ENCODE peak calls at places on chromosomes 7 and 10, in six cellular contexts. One of them, this sample, is unnamed.

GRCh38 chr10:13382759-13383753 is 35.0 kb upstream of the SEPHS1 start:
- DNase-seq in neuronal stem cell: no peak
- DNase-seq in mesenchymal stem cell: no peak
- DNase-seq in H9: peak; percentile 53
- DNase-seq in trophoblast cell: peak; percentile 18
- DNase-seq in H1: no peak
- DNase-seq in this sample: no peak

GRCh38 chr7:2450198-2451107 is 25.7 kb downstream of the GRIFIN start:
- DNase-seq in neuronal stem cell: no peak
- DNase-seq in mesenchymal stem cell: no peak
- DNase-seq in H9: no peak
- DNase-seq in trophoblast cell: no peak
- DNase-seq in H1: no peak
- DNase-seq in this sample: no peak

GRCh38 chr7:31051598-31052503 is at the start of gene ADCYAP1R1:
- DNase-seq in neuronal stem cell: peak; percentile 58
- DNase-seq in mesenchymal stem cell: no peak
- DNase-seq in H9: peak; percentile 84
- DNase-seq in trophoblast cell: no peak
- DNase-seq in H1: no peak
- DNase-seq in this sample: no peak

GRCh38 chr7:1675036-1675671 is 5.1 kb downstream of the ELFN1 start:
- DNase-seq in neuronal stem cell: no peak
- DNase-seq in mesenchymal stem cell: no peak
- DNase-seq in H9: peak; percentile 25
- DNase-seq in trophoblast cell: no peak
- DNase-seq in H1: no peak
- DNase-seq in this sample: no peak

GRCh38 chr10:66190413-66190812 is 735.4 kb upstream of the LRRTM3 start:
- DNase-seq in neuronal stem cell: no peak
- DNase-seq in mesenchymal stem cell: no peak
- DNase-seq in H9: no peak
- DNase-seq in trophoblast cell: no peak
- DNase-seq in H1: no peak
- DNase-seq in this sample: no peak

GRCh38 chr7:27640914-27641570 is 21.6 kb downstream of the HIBADH start:
- DNase-seq in neuronal stem cell: no peak
- DNase-seq in mesenchymal stem cell: no peak
- DNase-seq in H9: no peak
- DNase-seq in trophoblast cell: peak; percentile 41
- DNase-seq in H1: no peak
- DNase-seq in this sample: peak; percentile 49

GRCh38 chr10:93462881-93463280 is 19.3 kb downstream of the MYOF start:
- DNase-seq in neuronal stem cell: no peak
- DNase-seq in mesenchymal stem cell: peak; percentile 74
- DNase-seq in H9: no peak
- DNase-seq in trophoblast cell: no peak
- DNase-seq in H1: no peak
- DNase-seq in this sample: peak; percentile 54

GRCh38 chr7:32224276-32224675 is 154.1 kb upstream of the PDE1C start:
- DNase-seq in neuronal stem cell: no peak
- DNase-seq in mesenchymal stem cell: no peak
- DNase-seq in H9: no peak
- DNase-seq in trophoblast cell: peak; percentile 62
- DNase-seq in H1: no peak
- DNase-seq in this sample: no peak

GRCh38 chr10:49518982-49519578 is 19.8 kb downstream of the ERCC6 start:
- DNase-seq in neuronal stem cell: peak; percentile 61
- DNase-seq in mesenchymal stem cell: peak; percentile 53
- DNase-seq in H9: peak; percentile 38
- DNase-seq in trophoblast cell: peak; percentile 30
- DNase-seq in H1: no peak
- DNase-seq in this sample: peak; percentile 54

GRCh38 chr10:92575961-92576360 is 2.1 kb upstream of the IDE start:
- DNase-seq in neuronal stem cell: no peak
- DNase-seq in mesenchymal stem cell: peak; percentile 59
- DNase-seq in H9: no peak
- DNase-seq in trophoblast cell: peak; percentile 43
- DNase-seq in H1: no peak
- DNase-seq in this sample: peak; percentile 53

GRCh38 chr7:38368191-38368605 is 94.8 kb upstream of the TARP start:
- DNase-seq in neuronal stem cell: peak; percentile 44
- DNase-seq in mesenchymal stem cell: peak; percentile 87
- DNase-seq in H9: peak; percentile 95
- DNase-seq in trophoblast cell: peak; percentile 75
- DNase-seq in H1: peak; percentile 80
- DNase-seq in this sample: peak; percentile 65

GRCh38 chr10:11581213-11581612 is 30.2 kb downstream of the USP6NL start:
- DNase-seq in neuronal stem cell: no peak
- DNase-seq in mesenchymal stem cell: no peak
- DNase-seq in H9: no peak
- DNase-seq in trophoblast cell: no peak
- DNase-seq in H1: no peak
- DNase-seq in this sample: peak; percentile 19

GRCh38 chr10:91787810-91788209 is 10.4 kb upstream of the TNKS2 start:
- DNase-seq in neuronal stem cell: no peak
- DNase-seq in mesenchymal stem cell: no peak
- DNase-seq in H9: no peak
- DNase-seq in trophoblast cell: no peak
- DNase-seq in H1: no peak
- DNase-seq in this sample: no peak

GRCh38 chr10:58754419-58755180 is 241.9 kb downstream of the BICC1 start:
- DNase-seq in neuronal stem cell: no peak
- DNase-seq in mesenchymal stem cell: no peak
- DNase-seq in H9: no peak
- DNase-seq in trophoblast cell: no peak
- DNase-seq in H1: no peak
- DNase-seq in this sample: no peak

GRCh38 chr7:138748666-138749065 is 47.5 kb upstream of the SVOPL start:
- DNase-seq in neuronal stem cell: no peak
- DNase-seq in mesenchymal stem cell: no peak
- DNase-seq in H9: no peak
- DNase-seq in trophoblast cell: no peak
- DNase-seq in H1: no peak
- DNase-seq in this sample: no peak

GRCh38 chr7:17781491-17782215 is 158.6 kb downstream of the SNX13 start:
- DNase-seq in neuronal stem cell: no peak
- DNase-seq in mesenchymal stem cell: peak; percentile 28
- DNase-seq in H9: no peak
- DNase-seq in trophoblast cell: no peak
- DNase-seq in H1: no peak
- DNase-seq in this sample: peak; percentile 90

DNA sequence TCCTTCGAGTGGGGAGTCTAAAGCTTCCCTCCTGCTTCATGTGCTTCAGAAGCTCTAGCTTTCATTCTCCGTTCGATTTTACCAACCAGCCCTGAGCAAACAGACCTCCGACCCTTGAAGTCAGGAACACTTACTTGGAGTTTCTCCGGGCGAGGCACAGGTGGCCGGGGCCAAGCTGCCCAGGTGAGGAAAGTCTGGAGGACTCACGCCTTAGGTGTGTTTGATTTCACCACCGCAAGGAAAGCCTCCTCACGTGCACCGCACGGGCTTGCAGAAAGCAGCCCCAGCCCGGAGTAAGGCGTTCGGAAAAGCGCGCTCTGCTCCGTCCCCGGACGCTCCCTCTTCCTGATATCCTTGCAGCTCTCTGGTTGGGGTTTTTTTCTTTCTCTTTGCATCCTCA is 30.1 kb upstream of the CNPY1 start:
- DNase-seq in neuronal stem cell: no peak
- DNase-seq in mesenchymal stem cell: no peak
- DNase-seq in H9: no peak
- DNase-seq in trophoblast cell: no peak
- DNase-seq in H1: no peak
- DNase-seq in this sample: no peak
- H4K91ac ChIP-seq in neuronal stem cell: no peak overlapping the region
- H4K91ac ChIP-seq in mesenchymal stem cell: no peak overlapping the region
- H4K91ac ChIP-seq in H9: no peak overlapping the region
- H4K91ac ChIP-seq in trophoblast cell: no peak overlapping the region
- H4K91ac ChIP-seq in H1: no peak overlapping the region
- H4K91ac ChIP-seq in this sample: no peak overlapping the region

GRCh38 chr10:114682121-114682520 is 24.0 kb upstream of the ABLIM1 start:
- DNase-seq in neuronal stem cell: no peak
- DNase-seq in mesenchymal stem cell: no peak
- DNase-seq in H9: no peak
- DNase-seq in trophoblast cell: no peak
- DNase-seq in H1: no peak
- DNase-seq in this sample: no peak
- H3K9ac ChIP-seq in neuronal stem cell: no peak overlapping the region
- H3K9ac ChIP-seq in mesenchymal stem cell: no peak overlapping the region
- H3K9ac ChIP-seq in H9: no peak overlapping the region
- H3K9ac ChIP-seq in trophoblast cell: no peak overlapping the region
- H3K9ac ChIP-seq in H1: no peak overlapping the region
- H3K9ac ChIP-seq in this sample: no peak overlapping the region

DNA sequence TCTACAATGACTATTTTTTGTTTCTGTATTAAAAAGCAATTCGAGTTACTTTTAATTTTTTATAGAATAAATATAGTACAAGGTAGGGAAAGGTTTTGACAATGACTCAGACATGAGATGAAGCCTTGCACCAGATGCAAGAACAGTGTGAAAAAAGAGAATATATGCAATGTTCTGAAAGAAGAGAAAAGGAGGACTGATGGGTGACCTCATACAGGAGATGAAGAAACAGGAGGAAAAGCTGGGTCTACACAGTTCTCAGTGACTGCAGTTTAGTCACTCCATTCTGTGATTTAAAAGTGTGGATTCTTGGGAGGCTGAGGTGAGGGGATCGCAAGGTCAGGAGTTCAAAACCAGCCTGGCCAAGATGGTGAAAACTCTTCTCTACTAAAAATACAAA is 38.3 kb upstream of the YAE1 start:
- DNase-seq in neuronal stem cell: no peak
- DNase-seq in mesenchymal stem cell: no peak
- DNase-seq in H9: no peak
- DNase-seq in trophoblast cell: no peak
- DNase-seq in H1: no peak
- DNase-seq in this sample: peak; percentile 10
- H4K91ac ChIP-seq in neuronal stem cell: no peak overlapping the region
- H4K91ac ChIP-seq in mesenchymal stem cell: no peak overlapping the region
- H4K91ac ChIP-seq in H9: no peak overlapping the region
- H4K91ac ChIP-seq in trophoblast cell: no peak overlapping the region
- H4K91ac ChIP-seq in H1: no peak overlapping the region
- H4K91ac ChIP-seq in this sample: no peak overlapping the region

GRCh38 chr7:10977113-10977512 is 3.4 kb downstream of the PHF14 start:
- DNase-seq in neuronal stem cell: no peak
- DNase-seq in mesenchymal stem cell: no peak
- DNase-seq in H9: no peak
- DNase-seq in trophoblast cell: no peak
- DNase-seq in H1: no peak
- DNase-seq in this sample: no peak

DNA sequence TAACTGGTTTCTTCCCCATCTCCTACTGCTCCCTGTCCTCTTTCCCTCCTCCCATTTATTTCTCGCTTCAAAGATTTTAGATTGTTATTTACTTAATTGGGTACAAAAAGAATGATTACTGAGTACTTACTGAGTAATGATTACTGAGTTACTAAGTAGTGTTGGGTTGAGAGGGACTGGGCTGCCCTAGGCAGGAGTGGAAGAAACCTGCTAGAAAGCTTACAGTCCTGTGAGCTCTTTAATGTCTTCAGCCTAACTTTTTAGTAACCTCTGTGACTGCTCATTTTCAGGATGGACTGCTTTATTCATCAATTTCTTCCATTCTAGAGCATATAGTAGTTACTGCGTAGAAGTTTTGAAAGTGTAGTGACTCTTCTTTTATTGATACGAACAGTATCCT is 7.6 kb downstream of the PHF14 start:
- DNase-seq in neuronal stem cell: no peak
- DNase-seq in mesenchymal stem cell: no peak
- DNase-seq in H9: no peak
- DNase-seq in trophoblast cell: no peak
- DNase-seq in H1: no peak
- DNase-seq in this sample: no peak
- H3K9ac ChIP-seq in neuronal stem cell: no peak overlapping the region
- H3K9ac ChIP-seq in mesenchymal stem cell: no peak overlapping the region
- H3K9ac ChIP-seq in H9: no peak overlapping the region
- H3K9ac ChIP-seq in trophoblast cell: no peak overlapping the region
- H3K9ac ChIP-seq in H1: no peak overlapping the region
- H3K9ac ChIP-seq in this sample: no peak overlapping the region